ENCODE peak calls at places on chromosome 10, in ten cellular contexts. Q, X, C, F, G, A, P, H, W and R are unnamed samples.

GRCh38 chr10:117350905-117351304 is 24.3 kb downstream of the PDZD8 start:
- DNase-seq in Q (no peak), X (no peak), C (no peak), F (no peak), G (no peak), A (no peak), P (no peak), H (no peak), W (no peak), R (no peak)

GRCh38 chr10:102523250-102524029 is 19.7 kb downstream of the SUFU start:
- DNase-seq in Q (no peak), X (no peak), C (peak; percentile 81), F (no peak), G (no peak), A (no peak), P (no peak), H (no peak), W (no peak), R (no peak)

GRCh38 chr10:42991442-42992098 is 85.3 kb upstream of the RET start:
- DNase-seq in Q (no peak), X (no peak), C (no peak), F (no peak), G (no peak), A (no peak), P (peak; percentile 6), H (no peak), W (peak; percentile 51), R (peak; percentile 12)

GRCh38 chr10:33421789-33422188 is 87.3 kb upstream of the NRP1 start:
- DNase-seq in Q (peak; percentile 58), X (no peak), C (peak; percentile 70), F (peak; percentile 25), G (no peak), A (no peak), P (peak; percentile 51), H (peak; percentile 93), W (no peak), R (peak; percentile 38)

GRCh38 chr10:50809596-50809995 is 69.9 kb downstream of the ASAH2B start:
- DNase-seq in Q (no peak), X (no peak), C (no peak), F (no peak), G (no peak), A (no peak), P (no peak), H (peak; percentile 50), W (no peak), R (no peak)

GRCh38 chr10:77680811-77681210 is 43.2 kb upstream of the KCNMA1 start:
- DNase-seq in Q (no peak), X (no peak), C (no peak), F (no peak), G (peak; percentile 10), A (no peak), P (no peak), H (no peak), W (no peak), R (no peak)

GRCh38 chr10:130038611-130039109 is 72.0 kb downstream of the C10orf143 start:
- DNase-seq in Q (no peak), X (no peak), C (peak; percentile 51), F (no peak), G (no peak), A (no peak), P (no peak), H (no peak), W (no peak), R (no peak)

GRCh38 chr10:107631876-107632275 is 467.4 kb upstream of the SORCS1 start:
- DNase-seq in Q (no peak), X (no peak), C (no peak), F (no peak), G (no peak), A (no peak), P (no peak), H (no peak), W (no peak), R (no peak)

GRCh38 chr10:86443936-86444335 is 77.3 kb upstream of the GRID1 start:
- DNase-seq in Q (no peak), X (no peak), C (no peak), F (peak; percentile 44), G (no peak), A (no peak), P (no peak), H (no peak), W (no peak), R (no peak)

GRCh38 chr10:28815681-28816080 is 138.4 kb downstream of the BAMBI start:
- DNase-seq in Q (no peak), X (no peak), C (no peak), F (no peak), G (no peak), A (no peak), P (no peak), H (no peak), W (no peak), R (no peak)

GRCh38 chr10:22712959-22713852 is 1.2 kb downstream of the PIP4K2A start:
- DNase-seq in Q (peak; percentile 22), X (no peak), C (no peak), F (no peak), G (peak; percentile 15), A (no peak), P (peak; percentile 21), H (peak; percentile 25), W (peak; percentile 87), R (peak; percentile 30)

GRCh38 chr10:34918060-34918840 is 103.2 kb upstream of the PARD3 start:
- DNase-seq in Q (no peak), X (no peak), C (no peak), F (no peak), G (no peak), A (no peak), P (no peak), H (no peak), W (no peak), R (no peak)

GRCh38 chr10:68598978-68599753 is 39.0 kb downstream of the TET1 start:
- DNase-seq in Q (peak; percentile 39), X (no peak), C (peak; percentile 69), F (no peak), G (no peak), A (no peak), P (peak; percentile 37), H (peak; percentile 24), W (peak; percentile 72), R (peak; percentile 37)

DNA sequence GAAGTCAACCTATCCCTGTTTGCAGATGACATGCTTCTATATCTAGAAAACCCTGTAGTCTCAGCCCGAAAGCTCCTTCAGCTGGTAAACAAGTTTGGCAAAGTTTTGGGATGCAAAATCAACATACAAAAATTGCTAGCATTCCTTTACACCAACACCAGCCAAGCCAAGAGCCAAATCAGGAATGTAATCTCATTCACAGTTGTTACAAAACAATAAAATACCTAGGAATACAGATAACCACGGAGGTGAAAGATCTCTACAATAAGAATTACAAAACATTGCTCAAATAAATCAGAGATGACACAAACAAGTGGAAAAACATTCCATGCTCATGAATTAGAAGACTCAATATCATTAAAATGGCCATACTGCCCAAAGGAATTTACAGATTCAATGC is 50.4 kb upstream of the ZNF365 start:
- DNase-seq in Q (no peak), X (no peak), C (no peak), F (no peak), G (no peak), A (no peak), P (no peak), H (peak; percentile 94), W (no peak), R (no peak)
- H3K27ac ChIP-seq in Q (no peak overlapping the region), X (no peak overlapping the region), C (no peak overlapping the region), F (no peak overlapping the region), G (no peak overlapping the region), A (no peak overlapping the region), P (no peak overlapping the region), H (no peak overlapping the region), W (no peak overlapping the region), R (no peak overlapping the region)

GRCh38 chr10:119070395-119071165 is 10.0 kb downstream of the EIF3A start:
- DNase-seq in Q (no peak), X (no peak), C (no peak), F (no peak), G (no peak), A (no peak), P (no peak), H (no peak), W (no peak), R (no peak)

GRCh38 chr10:119078422-119079179 is 2.0 kb downstream of the EIF3A start:
- DNase-seq in Q (no peak), X (no peak), C (no peak), F (no peak), G (no peak), A (no peak), P (no peak), H (no peak), W (no peak), R (no peak)

DNA sequence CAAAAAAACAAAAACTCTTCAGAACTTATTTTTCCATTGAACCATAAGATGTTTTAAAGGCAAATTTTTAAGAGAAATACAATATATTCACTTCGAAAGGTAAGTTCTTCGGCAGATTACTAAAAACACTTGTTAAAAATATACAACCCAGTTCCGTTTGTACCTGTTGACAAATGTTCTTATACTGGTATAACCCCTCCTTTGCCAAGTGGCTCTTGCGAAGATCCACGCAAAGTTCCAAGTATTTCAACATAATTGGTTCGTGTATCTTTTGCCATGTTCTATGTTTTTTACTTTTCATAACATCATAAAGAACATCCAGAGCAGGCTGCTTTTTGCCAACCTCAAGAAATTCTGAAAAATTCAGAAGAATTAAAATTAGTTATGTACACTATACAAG is 7.0 kb downstream of the EIF3A start:
- DNase-seq in Q (no peak), X (no peak), C (no peak), F (no peak), G (no peak), A (no peak), P (no peak), H (no peak), W (no peak), R (no peak)
- H3K4me1 ChIP-seq in Q (peaks cover 11% of the 10 kb centered on the region), X (peaks cover 23% of the 10 kb centered on the region), C (no peaks in the 10 kb centered on the region), F (peaks cover 38% of the 10 kb centered on the region), G (peaks cover 1% of the 10 kb centered on the region), A (peaks cover 18% of the 10 kb centered on the region), P (peaks cover 17% of the 10 kb centered on the region), H (peaks cover 8% of the 10 kb centered on the region), W (peaks cover 19% of the 10 kb centered on the region), R (peaks cover 14% of the 10 kb centered on the region)

GRCh38 chr10:49105076-49105475 is 10.2 kb downstream of the VSTM4 start:
- DNase-seq in Q (no peak), X (no peak), C (no peak), F (no peak), G (no peak), A (no peak), P (no peak), H (no peak), W (no peak), R (no peak)
- H3K27ac ChIP-seq in Q (no peak overlapping the region), X (no peak overlapping the region), C (peak overlapping the region; percentile 78), F (no peak overlapping the region), G (no peak overlapping the region), A (no peak overlapping the region), P (no peak overlapping the region), H (no peak overlapping the region), W (no peak overlapping the region), R (no peak overlapping the region)

DNA sequence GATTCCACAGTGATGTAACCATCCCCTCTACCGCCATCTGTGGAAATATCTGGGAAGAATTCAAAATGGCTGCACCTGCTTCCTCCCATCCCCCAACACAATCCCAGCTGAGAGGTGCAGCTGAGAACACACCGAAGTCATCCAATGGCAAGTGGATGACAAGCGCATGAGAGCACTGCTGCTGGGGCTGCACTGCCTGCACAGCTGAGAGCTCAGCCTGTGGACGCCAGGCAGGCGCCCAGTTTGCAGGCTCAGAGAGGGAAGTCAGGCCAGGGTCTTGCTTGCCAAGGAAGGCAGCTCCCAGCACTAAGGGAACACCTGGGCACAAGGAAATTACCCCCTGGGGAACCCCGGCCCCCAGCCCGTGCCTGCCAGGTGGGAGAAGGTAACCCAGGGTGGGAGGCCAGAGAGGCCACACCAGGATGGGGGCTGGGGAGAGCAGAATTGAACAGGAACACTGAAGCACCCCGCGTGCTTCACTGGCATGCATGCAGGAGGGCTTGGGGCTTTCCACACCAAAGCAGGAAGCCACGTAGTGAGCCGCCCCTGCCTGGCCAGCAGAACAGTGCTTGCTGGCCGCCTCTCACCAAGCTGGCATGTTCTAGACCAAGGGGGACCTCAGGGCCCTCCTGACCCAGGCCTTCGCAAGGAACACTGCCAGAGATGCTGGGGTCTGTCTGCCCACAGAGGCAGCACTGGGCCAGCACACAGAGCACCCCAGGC is 46.2 kb downstream of the FAM53B start:
- DNase-seq in Q (no peak), X (no peak), C (no peak), F (no peak), G (no peak), A (no peak), P (no peak), H (no peak), W (peak; percentile 77), R (no peak)
- H3K4me1 ChIP-seq in Q (peaks cover 16% of the 10 kb centered on the region), X (no peaks in the 10 kb centered on the region), C (no peaks in the 10 kb centered on the region), F (no peaks in the 10 kb centered on the region), G (no peaks in the 10 kb centered on the region), A (peaks cover 77% of the 10 kb centered on the region), P (peaks cover 35% of the 10 kb centered on the region), H (no peaks in the 10 kb centered on the region), W (peaks cover 33% of the 10 kb centered on the region), R (peaks cover 48% of the 10 kb centered on the region)